ENCODE peak calls at places on chromosomes 1 and 21, in ten cellular contexts. K is heart left ventricle, U is choroid plexus epithelial cell, H is brain microvascular endothelial cell, A is type B pancreatic cell, P is thoracic aorta, E is left ventricle myocardium inferior, L is GM12865, Y is cardiac muscle cell, D is spleen. J is an unnamed sample.

GRCh38 chr1:17140279-17140678 is 21.0 kb upstream of the PADI2 start:
- DNase-seq in K (no peak), U (no peak), H (no peak), A (no peak), P (no peak), E (no peak), L (no peak), Y (peak; percentile 54), D (no peak), J (no peak)

GRCh38 chr1:24318238-24318987 is 744 bp upstream of the GRHL3 start:
- DNase-seq in K (no peak), U (peak; percentile 63), H (no peak), A (no peak), P (no peak), E (no peak), L (no peak), Y (peak; percentile 57), D (no peak), J (no peak)

GRCh38 chr1:156293098-156293434 is 2.4 kb downstream of the GLMP start:
- DNase-seq in K (no peak), U (no peak), H (no peak), A (no peak), P (no peak), E (no peak), L (no peak), Y (no peak), D (no peak), J (no peak)

GRCh38 chr21:15206514-15206913 is 141.7 kb upstream of the NRIP1 start:
- DNase-seq in K (no peak), U (no peak), H (no peak), A (no peak), P (no peak), E (no peak), L (peak; percentile 61), Y (no peak), D (no peak), J (no peak)

GRCh38 chr1:40450491-40451237 is 388 bp downstream of the ZFP69B start:
- DNase-seq in K (peak; percentile 23), U (peak; percentile 71), H (peak; percentile 86), A (no peak), P (no peak), E (no peak), L (peak; percentile 81), Y (peak; percentile 62), D (peak; percentile 75), J (peak; percentile 4)

GRCh38 chr1:8163039-8163438 is 136.9 kb upstream of the ERRFI1 start:
- DNase-seq in K (no peak), U (no peak), H (no peak), A (no peak), P (no peak), E (no peak), L (no peak), Y (no peak), D (no peak), J (no peak)

GRCh38 chr1:198153103-198153502 is 3.7 kb upstream of the NEK7 start:
- DNase-seq in K (peak; percentile 67), U (peak; percentile 84), H (peak; percentile 66), A (no peak), P (peak; percentile 58), E (no peak), L (no peak), Y (peak; percentile 72), D (no peak), J (no peak)

GRCh38 chr1:32275424-32275823 is 16.5 kb upstream of the HDAC1 start:
- DNase-seq in K (no peak), U (peak; percentile 45), H (no peak), A (peak; percentile 70), P (no peak), E (no peak), L (no peak), Y (peak; percentile 47), D (no peak), J (no peak)

GRCh38 chr1:220787069-220787614 is 429 bp downstream of the MTARC1 start:
- DNase-seq in K (no peak), U (no peak), H (no peak), A (no peak), P (no peak), E (no peak), L (no peak), Y (no peak), D (peak; percentile 85), J (no peak)

GRCh38 chr1:78408830-78409229 is 81.9 kb upstream of the PTGFR start:
- DNase-seq in K (no peak), U (no peak), H (peak; percentile 5), A (no peak), P (no peak), E (no peak), L (no peak), Y (no peak), D (no peak), J (no peak)

GRCh38 chr1:14003552-14003951 is 303.6 kb downstream of the PRDM2 start:
- DNase-seq in K (no peak), U (no peak), H (no peak), A (no peak), P (no peak), E (no peak), L (peak; percentile 13), Y (no peak), D (no peak), J (no peak)

GRCh38 chr1:28208818-28209441 is 23.9 kb downstream of the DNAJC8 start:
- DNase-seq in K (peak; percentile 53), U (peak; percentile 87), H (peak; percentile 66), A (no peak), P (no peak), E (peak; percentile 28), L (peak; percentile 82), Y (peak; percentile 83), D (peak; percentile 82), J (peak; percentile 40)

GRCh38 chr1:14421977-14422609 is 176.4 kb upstream of the KAZN start:
- DNase-seq in K (no peak), U (no peak), H (no peak), A (no peak), P (no peak), E (no peak), L (no peak), Y (no peak), D (no peak), J (no peak)

GRCh38 chr1:116785006-116785405 is 30.8 kb downstream of the CD2 start:
- DNase-seq in K (no peak), U (no peak), H (no peak), A (no peak), P (no peak), E (no peak), L (peak; percentile 53), Y (no peak), D (no peak), J (no peak)

GRCh38 chr1:38848069-38848468 is 11.5 kb downstream of the RRAGC start:
- DNase-seq in K (no peak), U (no peak), H (no peak), A (no peak), P (no peak), E (no peak), L (peak; percentile 19), Y (no peak), D (no peak), J (no peak)

GRCh38 chr1:1462318-1462966 is 9.1 kb upstream of the ATAD3B start:
- DNase-seq in K (peak; percentile 59), U (no peak), H (no peak), A (no peak), P (no peak), E (peak; percentile 32), L (peak; percentile 88), Y (peak; percentile 56), D (no peak), J (no peak)

GRCh38 chr1:35452086-35452485 is 105.1 kb downstream of the KIAA0319L start:
- DNase-seq in K (peak; percentile 60), U (peak; percentile 83), H (no peak), A (no peak), P (no peak), E (peak; percentile 60), L (no peak), Y (peak; percentile 92), D (no peak), J (no peak)
- TF ChIP-seq CTCF in K (no peak), U (peak; percentile 34), H (peak; percentile 23), A (no peak), P (no peak), E (peak; percentile 48), L (no peak), Y (peak; percentile 23), D (no peak), J (no peak)

DNA sequence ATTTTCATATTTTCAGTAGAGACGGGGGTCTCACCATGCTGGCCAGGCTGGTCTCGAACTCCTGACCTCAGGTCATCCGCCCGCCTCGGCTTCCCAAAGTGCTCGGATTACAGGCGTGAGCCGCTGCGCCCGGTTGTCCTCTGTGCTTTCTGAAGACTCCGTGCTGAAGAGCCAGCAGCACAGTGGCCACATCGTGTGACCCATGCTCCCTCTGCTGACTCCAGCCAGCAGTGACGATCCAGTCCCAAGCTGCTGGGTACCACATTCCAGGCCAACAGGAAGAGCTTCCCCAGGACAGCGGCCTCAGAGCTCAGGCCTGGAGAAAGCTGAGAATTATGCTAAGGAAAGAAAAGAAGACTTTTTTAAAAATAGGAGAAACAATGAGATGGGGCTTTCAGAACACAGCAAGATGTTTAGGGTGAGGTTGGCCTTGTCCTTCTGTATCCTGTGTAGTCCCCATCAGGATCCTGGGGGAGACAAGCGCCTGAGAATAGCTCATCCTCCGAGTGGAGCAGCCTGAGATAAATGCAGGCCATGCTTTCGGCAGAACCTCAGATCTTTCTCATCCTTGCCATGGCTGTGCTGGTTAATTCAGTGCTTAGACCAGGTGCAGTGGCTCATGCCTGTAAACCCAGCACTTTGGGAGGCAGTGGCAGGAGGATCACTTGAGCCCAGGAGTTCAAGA is 207.1 kb downstream of the SLC35F3 start:
- DNase-seq in K (no peak), U (peak; percentile 10), H (peak; percentile 7), A (no peak), P (no peak), E (peak; percentile 33), L (no peak), Y (peak; percentile 17), D (no peak), J (peak; percentile 63)
- TF ChIP-seq CTCF in K (peak; percentile 43), U (no peak), H (peak; percentile 38), A (peak; percentile 65), P (peak; percentile 8), E (peak; percentile 46), L (no peak), Y (no peak), D (no peak), J (peak; percentile 36)

DNA sequence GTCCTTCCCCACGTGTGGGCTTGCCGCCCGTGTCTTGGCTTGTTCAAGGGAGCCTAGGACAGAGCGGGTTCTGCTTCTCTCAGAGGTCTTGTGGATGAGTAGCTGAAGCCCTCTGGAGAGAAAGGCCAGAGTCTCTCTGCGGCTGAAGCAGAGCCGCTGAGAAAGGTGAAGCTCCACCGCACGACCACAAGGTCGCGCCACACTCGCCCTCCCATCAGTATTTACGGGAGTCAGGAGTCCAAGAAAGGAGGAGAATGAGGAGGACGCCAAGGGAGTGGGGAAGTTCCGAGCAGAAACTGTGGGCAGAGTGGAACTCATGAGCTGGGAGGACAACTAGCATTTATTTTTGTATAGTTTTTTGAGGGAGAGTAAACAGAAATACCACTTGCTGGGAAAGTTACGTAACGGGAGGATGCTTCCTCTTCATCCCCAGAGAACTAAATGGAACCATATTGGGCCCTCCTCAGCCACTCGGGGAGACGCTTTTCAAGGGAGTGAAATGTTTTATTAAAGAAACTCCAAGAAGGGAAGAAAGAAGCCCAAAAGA is 51.6 kb upstream of the HAO2 start:
- DNase-seq in K (no peak), U (no peak), H (no peak), A (no peak), P (no peak), E (no peak), L (no peak), Y (no peak), D (no peak), J (peak; percentile 17)
- TF ChIP-seq CTCF in K (no peak), U (peak; percentile 52), H (peak; percentile 42), A (peak; percentile 31), P (no peak), E (no peak), L (no peak), Y (no peak), D (no peak), J (peak; percentile 39)

GRCh38 chr1:54884135-54884586 is 2.8 kb downstream of the DHCR24 start:
- DNase-seq in K (no peak), U (no peak), H (no peak), A (no peak), P (no peak), E (no peak), L (no peak), Y (no peak), D (no peak), J (no peak)
- TF ChIP-seq CTCF in K (no peak), U (no peak), H (no peak), A (no peak), P (no peak), E (no peak), L (no peak), Y (no peak), D (no peak), J (no peak)